ENCODE peak calls at places on chromosomes 12 and 14, in five cellular contexts. I is transverse colon, Z is fibroblast of lung, H is AG04450, N is astrocyte of the spinal cord. K is an unnamed sample.

GRCh38 chr12:80419660-80420059 is 24.4 kb upstream of the PTPRQ start:
- DNase-seq in I (no peak), Z (peak; percentile 42), H (no peak), N (no peak), K (no peak)

GRCh38 chr12:119314290-119314689 is 20.2 kb upstream of the CCDC60 start:
- DNase-seq in I (no peak), Z (no peak), H (no peak), N (no peak), K (no peak)

GRCh38 chr14:23575086-23575485 is 3.5 kb downstream of the JPH4 start:
- DNase-seq in I (no peak), Z (no peak), H (no peak), N (no peak), K (peak; percentile 84)

GRCh38 chr14:65222434-65222833 is 120.1 kb upstream of the MAX start:
- DNase-seq in I (peak; percentile 68), Z (peak; percentile 57), H (no peak), N (peak; percentile 68), K (peak; percentile 92)

GRCh38 chr12:121791671-121792496 is 1.6 kb downstream of the RHOF start:
- DNase-seq in I (peak; percentile 81), Z (no peak), H (no peak), N (no peak), K (peak; percentile 81)

GRCh38 chr12:78236264-78236663 is 405.6 kb downstream of the NAV3 start:
- DNase-seq in I (no peak), Z (peak; percentile 29), H (no peak), N (no peak), K (no peak)

GRCh38 chr12:2264622-2265306 is 212.0 kb downstream of the CACNA1C start:
- DNase-seq in I (peak; percentile 23), Z (peak; percentile 99), H (peak; percentile 92), N (peak; percentile 92), K (peak; percentile 87)

GRCh38 chr12:3365416-3366385 is 125.3 kb upstream of the PRMT8 start:
- DNase-seq in I (no peak), Z (peak; percentile 2), H (no peak), N (no peak), K (peak; percentile 89)

GRCh38 chr14:86481105-86481504 is 951.2 kb downstream of the FLRT2 start:
- DNase-seq in I (no peak), Z (peak; percentile 21), H (no peak), N (no peak), K (no peak)

GRCh38 chr14:92570863-92571262 is 57.3 kb downstream of the RIN3 start:
- DNase-seq in I (peak; percentile 71), Z (no peak), H (no peak), N (no peak), K (no peak)

GRCh38 chr12:92908108-92908507 is 21.0 kb downstream of the EEA1 start:
- DNase-seq in I (no peak), Z (no peak), H (no peak), N (no peak), K (no peak)

GRCh38 chr14:42628591-42628990 is 1021.9 kb downstream of the LRFN5 start:
- DNase-seq in I (no peak), Z (no peak), H (no peak), N (no peak), K (no peak)
- TF ChIP-seq CTCF in I (no peak), Z (no peak), H (no peak), N (no peak), K (no peak)

DNA sequence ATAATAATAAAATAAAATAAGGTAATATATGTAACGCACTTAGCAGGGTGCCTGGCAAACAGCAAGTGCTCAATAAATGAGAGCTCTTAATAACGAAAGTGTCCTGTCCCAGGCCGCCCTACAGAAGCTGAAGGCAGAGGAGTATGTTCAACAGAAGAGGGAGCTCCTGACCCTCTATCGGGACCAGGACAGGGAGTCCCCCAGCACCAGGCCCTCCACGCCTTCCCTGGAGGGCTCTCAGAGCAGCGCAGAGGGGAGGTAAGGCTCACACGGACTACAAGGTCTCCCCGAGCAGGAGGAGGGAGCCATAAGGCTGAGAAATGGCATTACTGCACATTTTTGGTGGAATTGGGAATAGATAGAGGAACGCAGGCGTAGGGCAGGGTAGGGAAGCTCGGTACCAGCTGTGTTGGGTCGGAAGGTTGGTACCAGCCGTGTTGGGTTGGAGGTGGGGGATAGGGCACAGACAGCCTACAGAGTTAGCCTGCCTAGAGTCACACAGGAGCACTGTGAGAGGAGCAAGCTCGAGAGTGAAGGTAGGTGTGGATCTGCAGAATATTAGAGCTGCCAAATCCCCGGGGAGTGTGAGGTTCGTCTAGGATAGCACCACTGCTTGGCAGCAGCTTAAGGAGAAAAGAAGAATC is 15.4 kb downstream of the TNFRSF1A start:
- DNase-seq in I (peak; percentile 54), Z (no peak), H (no peak), N (peak; percentile 59), K (peak; percentile 96)
- TF ChIP-seq CTCF in I (peak; percentile 48), Z (peak; percentile 49), H (peak; percentile 53), N (peak; percentile 46), K (peak; percentile 51)

DNA sequence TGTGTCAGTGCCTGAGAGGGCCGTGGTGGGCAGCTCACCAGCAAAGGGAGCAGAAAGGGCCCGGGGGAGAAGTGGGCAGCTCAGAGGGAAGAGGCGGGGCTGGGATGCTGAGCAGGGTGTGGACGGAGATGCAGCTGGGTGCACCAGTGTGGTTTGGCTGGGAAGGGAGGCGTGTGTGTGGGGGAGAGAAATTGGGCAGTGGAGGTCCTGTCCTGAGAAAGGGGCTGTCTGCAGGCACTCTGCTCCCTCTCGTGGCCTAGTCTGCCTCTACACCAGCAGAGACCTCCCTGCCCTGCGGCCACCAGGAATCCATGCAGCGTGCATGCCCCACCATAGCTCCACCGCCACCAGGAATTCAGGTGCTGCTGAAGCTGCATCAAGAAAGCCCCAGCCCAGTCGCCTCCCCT is 6.4 kb downstream of the TMEM121 start:
- DNase-seq in I (no peak), Z (peak; percentile 12), H (no peak), N (no peak), K (peak; percentile 97)
- TF ChIP-seq CTCF in I (no peak), Z (peak; percentile 25), H (peak; percentile 43), N (peak; percentile 49), K (peak; percentile 47)

GRCh38 chr14:84442481-84442880 is 1087.5 kb upstream of the FLRT2 start:
- DNase-seq in I (no peak), Z (no peak), H (no peak), N (no peak), K (peak; percentile 15)
- TF ChIP-seq CTCF in I (no peak), Z (no peak), H (no peak), N (no peak), K (no peak)

GRCh38 chr12:11023387-11023786 is 967 bp upstream of the TAS2R19 start:
- DNase-seq in I (no peak), Z (no peak), H (no peak), N (no peak), K (no peak)
- TF ChIP-seq CTCF in I (no peak), Z (no peak), H (no peak), N (no peak), K (no peak)

GRCh38 chr12:127966331-127966730 is 300.6 kb upstream of the TMEM132C start:
- DNase-seq in I (no peak), Z (no peak), H (no peak), N (no peak), K (no peak)

GRCh38 chr12:127963926-127964325 is 303.0 kb upstream of the TMEM132C start:
- DNase-seq in I (no peak), Z (peak; percentile 15), H (no peak), N (peak; percentile 16), K (no peak)

GRCh38 chr12:127964717-127965116 is 302.3 kb upstream of the TMEM132C start:
- DNase-seq in I (no peak), Z (peak; percentile 45), H (no peak), N (peak; percentile 39), K (no peak)
- TF ChIP-seq CTCF in I (no peak), Z (no peak), H (no peak), N (peak; percentile 54), K (peak; percentile 25)

GRCh38 chr12:16385779-16386646 is 38.6 kb downstream of the MGST1 start:
- DNase-seq in I (peak; percentile 23), Z (peak; percentile 75), H (peak; percentile 41), N (peak; percentile 73), K (peak; percentile 88)
- TF ChIP-seq CTCF in I (peak; percentile 37), Z (peak; percentile 41), H (peak; percentile 62), N (peak; percentile 52), K (peak; percentile 52)

GRCh38 chr14:96162265-96162664 is 42.4 kb upstream of the BDKRB2 start:
- DNase-seq in I (no peak), Z (peak; percentile 66), H (no peak), N (no peak), K (no peak)

GRCh38 chr14:96162741-96163140 is 41.9 kb upstream of the BDKRB2 start:
- DNase-seq in I (no peak), Z (peak; percentile 85), H (no peak), N (no peak), K (peak; percentile 91)

GRCh38 chr14:96158735-96159134 is 45.9 kb upstream of the BDKRB2 start:
- DNase-seq in I (no peak), Z (no peak), H (no peak), N (no peak), K (no peak)

GRCh38 chr14:96160030-96160912 is 44.4 kb upstream of the BDKRB2 start:
- DNase-seq in I (no peak), Z (no peak), H (no peak), N (no peak), K (no peak)

DNA sequence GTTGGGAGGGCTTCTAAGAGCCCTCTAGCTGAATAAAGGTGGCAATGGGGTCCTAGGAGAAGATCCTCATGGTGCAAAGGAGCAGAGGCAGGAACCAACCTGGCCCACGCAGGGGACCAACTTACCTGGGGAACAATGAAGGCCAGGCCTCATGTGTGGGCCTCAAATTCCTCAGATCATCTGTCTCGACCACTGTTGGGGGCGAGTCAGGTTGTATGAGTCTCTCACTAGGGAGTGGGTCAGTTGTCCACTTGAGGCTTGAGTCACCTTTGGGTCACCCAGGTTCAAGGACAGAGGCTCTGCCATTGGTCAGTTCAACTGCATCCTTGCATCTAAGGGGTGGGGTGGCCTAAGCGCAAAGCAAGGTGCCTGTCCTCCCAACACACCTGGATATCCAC is 43.7 kb upstream of the BDKRB2 start:
- DNase-seq in I (no peak), Z (no peak), H (no peak), N (no peak), K (no peak)
- TF ChIP-seq CTCF in I (no peak), Z (no peak), H (no peak), N (no peak), K (no peak)

DNA sequence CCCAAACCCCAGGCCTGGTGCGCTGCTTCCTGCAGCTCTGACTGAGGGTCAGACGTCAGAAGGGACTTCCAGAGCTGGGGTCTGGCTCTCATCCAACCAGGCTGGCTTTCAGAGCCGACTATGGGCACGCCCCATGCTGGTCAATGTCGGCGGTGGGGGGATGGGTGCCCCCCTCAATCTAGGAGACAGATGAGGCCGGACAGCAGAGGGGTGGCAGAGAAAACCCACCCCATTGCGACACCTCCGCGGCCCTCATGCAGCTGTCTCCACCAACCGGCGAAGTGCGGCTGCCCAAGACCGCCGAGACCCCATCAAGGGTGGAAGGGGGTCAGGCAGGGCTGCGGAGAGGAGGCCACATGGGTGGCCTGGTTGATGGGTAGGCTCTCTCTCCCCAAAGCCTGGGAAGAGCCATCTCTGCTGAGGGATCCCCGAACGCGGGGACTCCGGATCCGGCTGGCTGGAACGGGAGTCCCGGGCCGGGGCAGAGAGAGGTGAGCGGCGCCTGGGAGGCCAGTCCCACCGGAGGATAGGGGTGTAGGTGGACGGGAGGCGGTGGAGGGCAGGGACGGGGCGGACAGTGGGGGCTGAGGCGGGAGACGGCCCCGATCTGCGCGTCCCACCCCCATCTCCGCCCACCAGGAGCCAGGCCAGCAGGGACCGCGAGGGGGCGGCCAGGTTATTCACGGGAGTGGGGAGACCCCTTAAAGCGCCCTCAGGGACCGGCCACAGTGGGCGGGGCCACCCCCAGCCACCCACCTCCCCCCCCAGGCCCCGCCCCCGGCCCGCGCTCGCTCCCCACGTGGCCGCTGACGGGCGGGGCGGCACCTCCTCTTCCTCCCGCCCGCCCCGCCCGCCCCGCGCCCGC is at the start of gene INF2:
- DNase-seq in I (peak; percentile 80), Z (peak; percentile 56), H (no peak), N (peak; percentile 47), K (peak; percentile 100)
- TF ChIP-seq CTCF in I (no peak), Z (no peak), H (no peak), N (no peak), K (no peak)